ENCODE peak calls at places on chromosome 10, in eight cellular contexts. E, C, X, V, A, H, N and D are unnamed samples.

GRCh38 chr10:17590969-17591645 is 26.1 kb downstream of the HACD1 start:
- DNase-seq in N (no peak), V (no peak), X (no peak), C (no peak), E (no peak), H (no peak), A (no peak), D (no peak)

GRCh38 chr10:6406220-6407033 is 173.6 kb downstream of the PRKCQ start:
- DNase-seq in V (no peak), X (peak; percentile 63), C (no peak), A (peak; percentile 30), H (peak; percentile 28), E (no peak), N (peak; percentile 59), D (no peak)

GRCh38 chr10:74202356-74202755 is 51.3 kb downstream of the ADK start:
- DNase-seq in E (no peak), C (no peak), V (no peak), A (no peak), N (no peak), X (no peak), H (no peak), D (no peak)

GRCh38 chr10:43205681-43206390 is 61.0 kb downstream of the RASGEF1A start:
- DNase-seq in E (no peak), X (no peak), V (no peak), C (no peak), N (no peak), H (no peak), A (no peak), D (peak; percentile 42)

GRCh38 chr10:75335191-75335590 is 66.4 kb downstream of the ZNF503 start:
- DNase-seq in E (no peak), H (no peak), N (no peak), C (peak; percentile 1), V (no peak), A (no peak), X (no peak), D (no peak)

GRCh38 chr10:42934351-42934811 is 142.5 kb upstream of the RET start:
- DNase-seq in V (no peak), E (no peak), H (no peak), C (no peak), A (no peak), X (no peak), N (no peak), D (no peak)

GRCh38 chr10:68992721-68993440 is 4.3 kb downstream of the KIFBP start:
- DNase-seq in A (peak; percentile 87), C (no peak), V (no peak), E (peak; percentile 94), X (peak; percentile 57), H (peak; percentile 93), N (no peak), D (no peak)

GRCh38 chr10:110425684-110426293 is 71.9 kb upstream of the DUSP5 start:
- DNase-seq in V (no peak), C (no peak), N (peak; percentile 68), H (peak; percentile 96), A (peak; percentile 97), E (peak; percentile 97), X (peak; percentile 95), D (no peak)

GRCh38 chr10:6581750-6582697 is 1.9 kb upstream of the PRKCQ start:
- DNase-seq in N (peak; percentile 64), E (no peak), V (no peak), X (no peak), C (no peak), A (no peak), H (no peak), D (no peak)

GRCh38 chr10:3766046-3766761 is 18.8 kb downstream of the KLF6 start:
- DNase-seq in V (no peak), H (no peak), X (peak; percentile 56), A (no peak), N (no peak), E (no peak), C (no peak), D (no peak)

GRCh38 chr10:84076047-84076388 is 63.3 kb upstream of the GHITM start:
- DNase-seq in A (peak; percentile 54), X (peak; percentile 85), N (no peak), E (peak; percentile 35), H (peak; percentile 65), C (no peak), V (no peak), D (no peak)

GRCh38 chr10:70296406-70296899 is 12.6 kb upstream of the NPFFR1 start:
- DNase-seq in X (peak; percentile 93), H (peak; percentile 82), E (peak; percentile 93), N (no peak), C (no peak), V (peak; percentile 59), A (peak; percentile 84), D (peak; percentile 81)

GRCh38 chr10:58414270-58415041 is 29.2 kb downstream of the TFAM start:
- DNase-seq in N (no peak), X (peak; percentile 70), C (peak; percentile 23), E (peak; percentile 61), A (peak; percentile 85), H (peak; percentile 84), V (no peak), D (no peak)

GRCh38 chr10:70551971-70552422 is 50.5 kb downstream of the PRF1 start:
- DNase-seq in N (no peak), H (peak; percentile 86), V (no peak), X (no peak), C (no peak), A (peak; percentile 79), E (peak; percentile 87), D (no peak)

GRCh38 chr10:790821-791551 is 101.5 kb upstream of the DIP2C start:
- DNase-seq in E (no peak), A (no peak), V (no peak), X (no peak), C (no peak), N (no peak), H (no peak), D (no peak)

GRCh38 chr10:58653139-58653538 is 140.5 kb downstream of the BICC1 start:
- DNase-seq in V (no peak), A (peak; percentile 42), H (peak; percentile 30), C (no peak), X (no peak), N (no peak), E (no peak), D (no peak)

GRCh38 chr10:60731134-60731883 is 47.0 kb upstream of the CDK1 start:
- DNase-seq in C (no peak), A (no peak), H (no peak), X (no peak), V (peak; percentile 31), E (no peak), N (peak; percentile 41), D (no peak)

GRCh38 chr10:81564143-81564542 is 310.9 kb upstream of the NRG3 start:
- DNase-seq in H (no peak), C (no peak), V (no peak), E (no peak), A (no peak), X (no peak), N (peak; percentile 37), D (no peak)

GRCh38 chr10:4120454-4120853 is 335.4 kb upstream of the KLF6 start:
- DNase-seq in H (no peak), E (no peak), A (no peak), C (no peak), V (no peak), N (no peak), X (no peak), D (no peak)

GRCh38 chr10:72334832-72335393 is 19.8 kb downstream of the DNAJB12 start:
- DNase-seq in X (peak; percentile 97), N (peak; percentile 94), E (peak; percentile 85), C (peak; percentile 57), H (peak; percentile 22), V (peak; percentile 68), A (peak; percentile 100), D (peak; percentile 90)

GRCh38 chr10:93368210-93368609 is 113.9 kb downstream of the MYOF start:
- DNase-seq in E (no peak), H (no peak), X (no peak), A (no peak), C (no peak), N (no peak), V (no peak), D (no peak)

GRCh38 chr10:90787906-90788491 is 69.8 kb downstream of the HTR7 start:
- DNase-seq in V (peak; percentile 34), X (peak; percentile 17), A (peak; percentile 37), H (peak; percentile 30), E (peak; percentile 19), C (no peak), N (peak; percentile 48), D (no peak)

GRCh38 chr10:132699411-132700167 is 86.4 kb downstream of the NKX6-2 start:
- DNase-seq in C (no peak), H (no peak), A (no peak), V (no peak), E (no peak), N (no peak), X (no peak), D (no peak)

GRCh38 chr10:88116491-88116890 is 253.1 kb downstream of the PTEN start:
- DNase-seq in V (no peak), X (peak; percentile 57), A (peak; percentile 51), E (peak; percentile 47), H (peak; percentile 89), N (no peak), C (no peak), D (no peak)